ENCODE peak calls at places on chromosomes 2 and 18, in six cellular contexts. Y, U, F, Z, O and N are unnamed samples.

GRCh38 chr2:3491716-3492474 is 27.4 kb downstream of the ADI1 start:
- DNase-seq in Y (no peak), U (no peak), F (no peak), Z (no peak), O (no peak), N (no peak)

GRCh38 chr2:143525536-143525935 is 396.3 kb downstream of the ARHGAP15 start:
- DNase-seq in Y (no peak), U (no peak), F (no peak), Z (no peak), O (no peak), N (no peak)

GRCh38 chr2:170253721-170254230 is 75.8 kb downstream of the MYO3B start:
- DNase-seq in Y (no peak), U (no peak), F (no peak), Z (no peak), O (no peak), N (no peak)

GRCh38 chr18:46332956-46333355 is 228.8 kb downstream of the HAUS1 start:
- DNase-seq in Y (no peak), U (no peak), F (no peak), Z (no peak), O (no peak), N (no peak)

GRCh38 chr2:206392118-206392517 is 51.2 kb upstream of the ADAM23 start:
- DNase-seq in Y (peak; percentile 66), U (peak; percentile 52), F (peak; percentile 60), Z (no peak), O (no peak), N (peak; percentile 28)

GRCh38 chr2:95670167-95670566 is 78.4 kb downstream of the TRIM43 start:
- DNase-seq in Y (peak; percentile 20), U (peak; percentile 37), F (peak; percentile 38), Z (peak; percentile 63), O (no peak), N (peak; percentile 17)

GRCh38 chr2:74464406-74464805 is 776 bp downstream of the MOGS start:
- DNase-seq in Y (peak; percentile 20), U (no peak), F (no peak), Z (no peak), O (no peak), N (no peak)

GRCh38 chr18:48098538-48098937 is 168.1 kb upstream of the SMAD2 start:
- DNase-seq in Y (peak; percentile 65), U (no peak), F (no peak), Z (no peak), O (no peak), N (no peak)

GRCh38 chr2:16012626-16013501 is 72.5 kb downstream of the MYCN start:
- DNase-seq in Y (no peak), U (no peak), F (no peak), Z (no peak), O (peak; percentile 67), N (no peak)

GRCh38 chr18:4510709-4511108 is 55.6 kb upstream of the DLGAP1 start:
- DNase-seq in Y (no peak), U (no peak), F (peak; percentile 2), Z (no peak), O (no peak), N (no peak)

GRCh38 chr2:46164581-46165301 is 132.5 kb upstream of the EPAS1 start:
- DNase-seq in Y (peak; percentile 97), U (peak; percentile 93), F (peak; percentile 100), Z (peak; percentile 85), O (no peak), N (peak; percentile 88)

GRCh38 chr18:52903858-52904257 is 563.9 kb downstream of the DCC start:
- DNase-seq in Y (no peak), U (no peak), F (peak; percentile 10), Z (no peak), O (no peak), N (no peak)

GRCh38 chr2:240362826-240363717 is 72.4 kb upstream of the GPC1 start:
- DNase-seq in Y (no peak), U (no peak), F (no peak), Z (no peak), O (no peak), N (no peak)
- H3K4me3 ChIP-seq in Y (no peak overlapping the region), U (no peak overlapping the region), F (no peak overlapping the region), Z (no peak overlapping the region), O (no peak overlapping the region), N (no peak overlapping the region)

GRCh38 chr18:54069729-54070128 is 154.7 kb downstream of the MBD2 start:
- DNase-seq in Y (no peak), U (no peak), F (no peak), Z (no peak), O (no peak), N (no peak)

GRCh38 chr18:54080854-54081253 is 143.6 kb downstream of the MBD2 start:
- DNase-seq in Y (peak; percentile 40), U (no peak), F (no peak), Z (no peak), O (no peak), N (no peak)

GRCh38 chr18:54075681-54076080 is 148.8 kb downstream of the MBD2 start:
- DNase-seq in Y (no peak), U (no peak), F (no peak), Z (no peak), O (no peak), N (no peak)
- TF ChIP-seq CTCF in Y (no peak), U (no peak), F (no peak), Z (no peak), O (no peak), N (no peak)

DNA sequence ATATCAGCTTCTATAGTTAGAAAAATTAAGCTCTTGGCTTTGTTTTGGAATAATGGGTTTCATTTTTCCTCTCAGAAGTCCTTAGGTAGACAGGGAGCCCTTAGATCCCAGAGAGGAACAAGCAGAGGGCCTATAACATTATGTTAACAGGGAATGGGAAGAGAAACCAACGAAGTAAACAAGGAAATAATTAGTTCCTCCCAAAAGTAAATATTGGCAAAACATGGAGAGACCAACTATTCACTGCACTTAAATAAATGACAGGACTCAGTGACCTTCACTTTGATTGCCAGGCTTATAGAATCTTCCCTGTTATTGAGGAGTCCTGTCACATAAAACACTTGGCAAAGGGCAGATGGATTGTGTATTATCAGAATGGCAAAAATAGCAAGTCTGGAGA is 5.3 kb downstream of the CRIM1 start:
- DNase-seq in Y (no peak), U (no peak), F (no peak), Z (no peak), O (no peak), N (no peak)
- H3K4me3 ChIP-seq in Y (no peak overlapping the region), U (no peak overlapping the region), F (no peak overlapping the region), Z (no peak overlapping the region), O (no peak overlapping the region), N (no peak overlapping the region)

DNA sequence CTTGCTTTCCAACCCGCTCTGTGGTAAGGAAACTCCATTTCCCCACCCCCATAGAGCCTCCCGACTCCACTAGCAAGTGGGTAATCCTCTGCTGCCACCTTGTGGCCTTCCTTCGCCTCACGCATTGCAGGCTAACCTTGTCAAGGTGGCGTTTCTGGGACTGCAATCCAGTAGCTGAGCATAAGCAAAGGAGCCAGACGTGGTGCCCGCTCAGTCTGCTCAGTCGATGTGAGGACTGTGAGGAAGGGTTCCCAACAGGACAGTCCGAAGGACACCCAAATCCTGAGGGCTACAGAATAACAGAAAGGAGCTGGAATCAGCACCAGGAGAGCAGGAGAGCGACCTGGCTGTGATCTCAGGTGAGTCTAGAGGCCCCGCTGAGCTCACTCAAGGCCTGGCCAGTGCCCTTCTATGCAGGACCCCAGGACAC is 144.2 kb downstream of the SUCLG1 start:
- DNase-seq in Y (peak; percentile 81), U (peak; percentile 75), F (peak; percentile 86), Z (no peak), O (peak; percentile 74), N (peak; percentile 40)
- TF ChIP-seq CTCF in Y (peak; percentile 95), U (peak; percentile 98), F (peak; percentile 97), Z (peak; percentile 96), O (peak; percentile 72), N (peak; percentile 98)

DNA sequence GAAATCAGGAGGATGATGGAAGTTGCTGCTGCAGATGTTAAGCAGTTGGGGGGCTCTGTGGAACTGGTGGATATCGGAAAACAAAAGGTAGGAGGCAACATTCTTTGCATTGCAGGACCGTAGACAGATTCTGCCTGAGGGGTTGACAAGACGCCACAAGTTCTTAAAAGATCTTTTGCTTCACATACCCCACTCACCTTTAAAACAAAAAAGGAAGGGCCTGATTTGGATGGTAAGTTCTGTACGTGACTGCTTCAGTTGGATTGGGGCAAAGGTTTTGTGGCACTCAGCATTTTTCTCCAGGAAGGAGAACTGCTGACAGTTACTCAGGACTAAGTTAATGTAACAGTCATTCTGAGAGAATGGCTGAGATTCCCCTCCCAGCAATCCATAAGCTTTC is 5.2 kb downstream of the CNDP2 start:
- DNase-seq in Y (no peak), U (no peak), F (no peak), Z (no peak), O (peak; percentile 25), N (no peak)
- H3K4me3 ChIP-seq in Y (no peak overlapping the region), U (no peak overlapping the region), F (no peak overlapping the region), Z (no peak overlapping the region), O (no peak overlapping the region), N (no peak overlapping the region)

GRCh38 chr18:12424252-12424651 is 16.5 kb downstream of the PRELID3A start:
- DNase-seq in Y (no peak), U (no peak), F (no peak), Z (no peak), O (no peak), N (no peak)

GRCh38 chr18:12423393-12423792 is 15.7 kb downstream of the PRELID3A start:
- DNase-seq in Y (no peak), U (no peak), F (no peak), Z (no peak), O (no peak), N (no peak)

GRCh38 chr18:12423820-12424219 is 16.1 kb downstream of the PRELID3A start:
- DNase-seq in Y (no peak), U (no peak), F (no peak), Z (no peak), O (no peak), N (no peak)

GRCh38 chr18:12421732-12422131 is 14.0 kb downstream of the PRELID3A start:
- DNase-seq in Y (no peak), U (no peak), F (no peak), Z (no peak), O (no peak), N (no peak)

DNA sequence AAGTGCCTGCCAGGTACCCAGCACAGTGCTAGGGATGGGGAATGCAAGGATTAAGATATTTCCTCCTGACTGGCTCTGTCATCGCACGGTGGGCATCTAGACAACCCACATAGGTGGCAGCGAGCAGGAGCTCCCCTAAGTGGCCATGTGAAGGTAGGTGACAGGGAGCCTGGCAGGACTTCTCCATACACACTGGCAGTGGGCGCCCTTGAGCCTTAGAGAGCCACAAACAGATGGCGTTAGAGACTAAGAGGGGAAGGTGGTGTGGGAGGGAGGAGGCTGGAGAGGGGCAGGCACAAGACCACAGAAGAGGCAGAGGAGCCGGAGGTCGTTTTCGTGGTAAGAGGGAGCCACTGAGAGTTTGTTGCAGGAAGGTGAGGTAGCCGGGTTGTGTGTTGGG is 15.2 kb downstream of the PRELID3A start:
- DNase-seq in Y (no peak), U (no peak), F (no peak), Z (no peak), O (no peak), N (no peak)
- TF ChIP-seq CTCF in Y (peak; percentile 7), U (peak; percentile 22), F (no peak), Z (peak; percentile 1), O (no peak), N (no peak)

GRCh38 chr18:22283397-22283796 is 114.0 kb downstream of the GATA6 start:
- DNase-seq in Y (peak; percentile 53), U (peak; percentile 60), F (peak; percentile 32), Z (no peak), O (no peak), N (no peak)
- H3K4me3 ChIP-seq in Y (no peak overlapping the region), U (no peak overlapping the region), F (no peak overlapping the region), Z (no peak overlapping the region), O (no peak overlapping the region), N (no peak overlapping the region)